ENCODE peak calls at places on chromosome 10, in seven cellular contexts. C is A549, V is cardiac fibroblast, G is left ventricle myocardium inferior, K is heart left ventricle, B is AG10803, D is upper lobe of right lung. R is an unnamed sample.

GRCh38 chr10:34124522-34125035 is 690.5 kb downstream of the PARD3 start:
- DNase-seq in C (peak), V (peak), G (no peak), K (no peak), B (peak), D (no peak), R (no peak)

GRCh38 chr10:44983895-44984278 is 5.3 kb upstream of the DEPP1 start:
- DNase-seq in C (no peak), V (no peak), G (no peak), K (no peak), B (no peak), D (no peak), R (no peak)

GRCh38 chr10:580796-581195 is 108.7 kb downstream of the DIP2C start:
- DNase-seq in C (no peak), V (peak), G (no peak), K (no peak), B (peak), D (no peak), R (no peak)

GRCh38 chr10:103145860-103146466 is 47.1 kb downstream of the NT5C2 start:
- DNase-seq in C (peak), V (peak), G (peak), K (peak), B (peak), D (no peak), R (peak)

GRCh38 chr10:132467464-132468149 is 70.0 kb upstream of the INPP5A start:
- DNase-seq in C (no peak), V (no peak), G (peak), K (peak), B (no peak), D (no peak), R (no peak)

GRCh38 chr10:96025566-96025965 is 17.8 kb upstream of the CCNJ start:
- DNase-seq in C (peak), V (peak), G (no peak), K (no peak), B (peak), D (no peak), R (no peak)

GRCh38 chr10:34911661-34912205 is 96.6 kb upstream of the PARD3 start:
- DNase-seq in C (no peak), V (no peak), G (no peak), K (no peak), B (peak), D (no peak), R (no peak)

GRCh38 chr10:103181244-103181643 is 11.8 kb downstream of the NT5C2 start:
- DNase-seq in C (no peak), V (no peak), G (no peak), K (no peak), B (no peak), D (no peak), R (no peak)

GRCh38 chr10:127996586-127996985 is 89.7 kb downstream of the PTPRE start:
- DNase-seq in C (no peak), V (peak), G (peak), K (peak), B (peak), D (peak), R (peak)

GRCh38 chr10:19480296-19480695 is 335.9 kb upstream of the PLXDC2 start:
- DNase-seq in C (no peak), V (no peak), G (no peak), K (no peak), B (no peak), D (no peak), R (no peak)

GRCh38 chr10:24554036-24554435 is 169.7 kb downstream of the ARHGAP21 start:
- DNase-seq in C (no peak), V (no peak), G (no peak), K (no peak), B (no peak), D (no peak), R (no peak)

GRCh38 chr10:30431435-30431911 is 2.5 kb upstream of the MAP3K8 start:
- DNase-seq in C (peak), V (peak), G (peak), K (peak), B (no peak), D (no peak), R (no peak)

GRCh38 chr10:122264442-122264841 is 6.7 kb upstream of the BTBD16 start:
- DNase-seq in C (no peak), V (peak), G (no peak), K (no peak), B (no peak), D (no peak), R (no peak)

GRCh38 chr10:94219829-94220228 is 142.9 kb downstream of the NOC3L start:
- DNase-seq in C (no peak), V (peak), G (no peak), K (no peak), B (peak), D (no peak), R (no peak)

GRCh38 chr10:75474106-75474505 is 42.7 kb downstream of the LRMDA start:
- DNase-seq in C (no peak), V (no peak), G (no peak), K (no peak), B (no peak), D (no peak), R (no peak)

DNA sequence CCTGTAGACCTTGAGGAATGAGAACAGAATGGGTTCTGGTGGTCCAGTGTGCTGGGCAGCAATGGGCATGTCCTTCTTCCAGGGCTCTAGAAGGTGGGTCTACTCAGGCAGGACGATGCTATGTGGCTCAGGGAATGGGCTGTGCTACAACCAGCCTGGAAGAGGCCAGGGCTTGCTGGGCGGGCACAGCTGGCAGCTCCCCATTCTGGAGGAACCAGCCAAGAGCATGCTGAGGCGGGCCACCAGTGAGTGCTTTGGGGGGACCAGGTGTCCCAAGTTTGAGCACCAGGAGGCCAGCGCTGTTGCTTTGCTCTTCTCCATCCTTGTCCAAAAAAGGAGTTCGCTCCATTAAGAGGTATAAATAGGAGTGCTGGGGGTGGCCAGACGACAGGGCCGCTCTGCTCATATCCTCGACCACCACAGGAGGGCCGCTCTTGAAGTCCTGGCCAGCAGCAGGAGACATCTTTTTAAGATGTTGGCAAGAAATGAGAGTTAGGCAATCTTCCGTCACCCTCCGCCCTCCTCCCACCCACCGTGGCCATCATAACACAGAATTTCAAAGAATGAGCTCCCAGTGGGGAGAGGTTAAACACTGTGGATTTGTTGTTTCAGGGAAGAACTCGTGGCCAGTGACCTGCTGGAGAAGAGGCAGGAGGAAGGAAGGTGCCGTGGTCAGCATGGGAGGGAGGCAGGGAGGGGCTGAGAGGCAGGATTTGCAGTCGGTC is 141.3 kb downstream of the GRK5 start:
- DNase-seq in C (no peak), V (peak), G (no peak), K (peak), B (peak), D (peak), R (no peak)
- TF ChIP-seq CTCF in C (no peak), V (no peak), G (peak), K (no peak), B (peak), D (peak), R (no peak)

GRCh38 chr10:104580774-104581675 is 60.1 kb upstream of the SORCS3 start:
- DNase-seq in C (peak), V (peak), G (peak), K (peak), B (peak), D (peak), R (peak)
- TF ChIP-seq CTCF in C (peak), V (peak), G (peak), K (peak), B (peak), D (peak), R (no peak)

GRCh38 chr10:92572362-92573090 is 1.4 kb downstream of the IDE start:
- DNase-seq in C (no peak), V (no peak), G (no peak), K (no peak), B (no peak), D (no peak), R (no peak)

GRCh38 chr10:92573798-92574544 is at the start of gene IDE:
- DNase-seq in C (peak), V (peak), G (peak), K (peak), B (peak), D (peak), R (peak)

GRCh38 chr10:92573091-92573797 is 649 bp downstream of the IDE start:
- DNase-seq in C (peak), V (peak), G (no peak), K (no peak), B (peak), D (no peak), R (no peak)

GRCh38 chr10:92575961-92576360 is 2.1 kb upstream of the IDE start:
- DNase-seq in C (peak), V (peak), G (no peak), K (no peak), B (peak), D (no peak), R (no peak)

DNA sequence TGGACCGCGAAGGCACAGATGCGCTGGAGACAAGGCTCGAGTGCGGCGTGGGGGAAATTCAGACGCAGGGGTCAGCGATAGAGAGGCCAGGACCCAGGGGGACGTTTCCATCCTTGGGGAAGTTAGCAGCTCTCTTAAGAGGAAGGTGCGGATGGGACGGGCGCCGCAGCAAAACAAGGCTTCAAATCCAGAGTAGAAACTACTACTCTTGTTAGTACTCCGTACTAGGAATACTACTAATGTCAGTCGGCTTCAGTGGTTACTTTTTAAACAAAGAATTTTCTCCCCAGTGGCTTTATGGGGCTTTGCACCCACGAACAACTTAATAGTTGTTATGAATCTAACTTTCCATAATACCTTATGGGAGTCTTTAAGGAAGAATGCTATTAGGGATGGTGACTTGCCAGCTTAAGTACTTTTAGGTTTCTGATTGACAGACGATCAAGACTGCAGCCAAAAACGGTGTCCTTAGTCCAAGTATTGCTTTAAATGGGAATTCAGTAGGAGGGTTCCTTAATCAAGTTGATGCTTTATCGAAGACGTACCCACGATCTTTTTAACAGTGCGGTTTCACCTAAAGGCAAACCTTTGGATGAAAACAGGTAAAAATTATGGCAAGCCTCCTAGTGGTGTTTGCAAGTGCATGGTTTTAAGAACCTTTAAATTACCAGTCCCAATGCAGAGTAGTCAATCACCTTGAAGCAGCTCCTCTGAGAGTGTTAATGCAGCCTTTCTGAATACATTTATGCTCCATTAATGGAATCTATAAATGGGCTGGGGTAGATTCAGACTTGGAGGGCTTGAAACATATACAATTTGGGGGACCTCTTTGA is 868 bp upstream of the IDE start:
- DNase-seq in C (no peak), V (peak), G (no peak), K (no peak), B (no peak), D (no peak), R (no peak)
- TF ChIP-seq CTCF in C (no peak), V (peak), G (peak), K (no peak), B (peak), D (peak), R (no peak)

GRCh38 chr10:113297226-113297625 is 255.6 kb upstream of the HABP2 start:
- DNase-seq in C (peak), V (peak), G (no peak), K (no peak), B (peak), D (no peak), R (no peak)
- TF ChIP-seq CTCF in C (no peak), V (no peak), G (no peak), K (no peak), B (peak), D (no peak), R (no peak)

R was measured in omental fat pad.